ENCODE peak calls at places on chromosomes 1 and 21, in six cellular contexts. X, K, V, P, U and R are unnamed samples.

GRCh38 chr1:234987415-234988159 is 141.1 kb downstream of the TOMM20 start:
- DNase-seq in X (peak), K (no peak), V (peak), P (peak), U (no peak), R (no peak)

GRCh38 chr1:63012339-63012738 is 228.4 kb downstream of the ATG4C start:
- DNase-seq in X (no peak), K (no peak), V (peak), P (no peak), U (no peak), R (no peak)

GRCh38 chr21:40681164-40681859 is 165.6 kb downstream of the DSCAM start:
- DNase-seq in X (no peak), K (no peak), V (no peak), P (no peak), U (no peak), R (no peak)

GRCh38 chr1:7847599-7847998 is 5.3 kb downstream of the UTS2 start:
- DNase-seq in X (no peak), K (no peak), V (no peak), P (no peak), U (no peak), R (no peak)

GRCh38 chr1:246784621-246785535 is 60.7 kb downstream of the SCCPDH start:
- DNase-seq in X (no peak), K (no peak), V (no peak), P (peak), U (no peak), R (peak)

GRCh38 chr21:44708213-44708865 is 3.0 kb downstream of the TSPEAR start:
- DNase-seq in X (no peak), K (no peak), V (no peak), P (no peak), U (no peak), R (no peak)

GRCh38 chr1:151352001-151352718 is 5.1 kb upstream of the RFX5 start:
- DNase-seq in X (no peak), K (no peak), V (peak), P (peak), U (peak), R (no peak)

GRCh38 chr1:210709694-210710093 is 381.0 kb downstream of the HHAT start:
- DNase-seq in X (no peak), K (no peak), V (no peak), P (no peak), U (no peak), R (no peak)

GRCh38 chr1:182170941-182171461 is 109.5 kb upstream of the ZNF648 start:
- DNase-seq in X (no peak), K (no peak), V (no peak), P (no peak), U (peak), R (peak)

GRCh38 chr21:40067751-40068150 is 200.5 kb downstream of the PCP4 start:
- DNase-seq in X (no peak), K (no peak), V (no peak), P (no peak), U (no peak), R (no peak)

GRCh38 chr1:77121503-77121902 is 97.7 kb downstream of the PIGK start:
- DNase-seq in X (no peak), K (no peak), V (no peak), P (no peak), U (no peak), R (no peak)

GRCh38 chr1:11602424-11602823 is 51.8 kb downstream of the FBXO2 start:
- DNase-seq in X (no peak), K (no peak), V (no peak), P (no peak), U (no peak), R (no peak)

GRCh38 chr1:244645890-244646289 is 7.0 kb upstream of the DESI2 start:
- DNase-seq in X (no peak), K (no peak), V (no peak), P (no peak), U (no peak), R (no peak)

GRCh38 chr21:45950740-45951515 is 30.6 kb upstream of the COL6A1 start:
- DNase-seq in X (no peak), K (no peak), V (no peak), P (peak), U (no peak), R (no peak)

DNA sequence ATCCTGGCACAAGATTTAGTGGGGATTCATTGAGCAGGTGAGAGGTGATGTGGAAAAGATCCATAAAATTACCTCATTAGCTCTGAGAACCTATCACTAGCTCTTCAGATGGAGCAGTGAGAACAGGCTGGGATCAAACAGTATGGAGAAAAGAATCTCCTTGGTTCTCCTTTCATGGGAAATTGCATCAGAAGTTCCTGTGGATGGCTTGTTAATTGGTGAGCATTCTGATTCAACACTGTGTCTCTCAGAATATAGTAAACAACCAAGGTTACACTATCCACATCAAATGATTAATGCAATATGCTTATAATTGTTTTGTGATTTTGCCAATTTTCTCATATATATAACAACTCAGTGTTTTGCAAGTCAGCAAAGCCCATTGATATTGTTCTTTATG is 8.3 kb upstream of the CD55 start:
- DNase-seq in X (no peak), K (no peak), V (no peak), P (no peak), U (no peak), R (peak)
- TF ChIP-seq MYC in X (no peak), K (no peak), V (no peak), P (no peak), U (no peak), R (no peak)

GRCh38 chr1:51624851-51625250 is 8.0 kb downstream of the OSBPL9 start:
- DNase-seq in X (no peak), K (no peak), V (no peak), P (no peak), U (no peak), R (no peak)

GRCh38 chr1:51629918-51630317 is 13.0 kb downstream of the OSBPL9 start:
- DNase-seq in X (no peak), K (no peak), V (no peak), P (no peak), U (no peak), R (no peak)

GRCh38 chr1:51628715-51629590 is 12.1 kb downstream of the OSBPL9 start:
- DNase-seq in X (no peak), K (no peak), V (no peak), P (no peak), U (no peak), R (no peak)

GRCh38 chr1:51630393-51630792 is 13.5 kb downstream of the OSBPL9 start:
- DNase-seq in X (no peak), K (no peak), V (no peak), P (no peak), U (no peak), R (no peak)

DNA sequence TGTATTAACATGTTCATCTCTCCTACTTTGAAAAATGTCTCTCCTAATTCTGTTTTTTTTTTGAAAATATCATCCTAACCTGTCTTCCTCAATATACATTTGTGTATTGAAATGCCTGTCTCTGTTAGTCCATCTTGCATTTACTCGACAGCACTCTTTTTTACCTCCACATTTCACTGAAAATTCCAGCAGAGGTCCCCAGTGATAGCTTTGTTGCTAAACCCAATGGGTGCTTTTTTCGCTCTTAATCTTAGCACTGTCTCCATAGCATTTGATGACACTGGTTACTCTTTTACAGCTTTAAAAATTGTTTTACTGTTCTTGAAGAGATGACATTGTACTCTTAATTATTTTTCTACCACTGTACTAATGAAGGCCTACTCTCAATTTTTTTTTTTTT is 10.8 kb downstream of the OSBPL9 start:
- DNase-seq in X (no peak), K (no peak), V (peak), P (peak), U (peak), R (peak)
- TF ChIP-seq CTCF in X (peak), K (peak), V (peak), P (peak), U (peak), R (peak)

GRCh38 chr1:58573705-58574591 is 3.1 kb downstream of the TACSTD2 start:
- DNase-seq in X (no peak), K (peak), V (peak), P (peak), U (no peak), R (no peak)

GRCh38 chr1:58577676-58578073 is 623 bp upstream of the TACSTD2 start:
- DNase-seq in X (no peak), K (no peak), V (no peak), P (peak), U (no peak), R (peak)

GRCh38 chr1:58574816-58575215 is 2.2 kb downstream of the TACSTD2 start:
- DNase-seq in X (no peak), K (no peak), V (no peak), P (peak), U (no peak), R (no peak)

GRCh38 chr1:58575831-58576726 is 973 bp downstream of the TACSTD2 start:
- DNase-seq in X (no peak), K (no peak), V (no peak), P (peak), U (no peak), R (no peak)

DNA sequence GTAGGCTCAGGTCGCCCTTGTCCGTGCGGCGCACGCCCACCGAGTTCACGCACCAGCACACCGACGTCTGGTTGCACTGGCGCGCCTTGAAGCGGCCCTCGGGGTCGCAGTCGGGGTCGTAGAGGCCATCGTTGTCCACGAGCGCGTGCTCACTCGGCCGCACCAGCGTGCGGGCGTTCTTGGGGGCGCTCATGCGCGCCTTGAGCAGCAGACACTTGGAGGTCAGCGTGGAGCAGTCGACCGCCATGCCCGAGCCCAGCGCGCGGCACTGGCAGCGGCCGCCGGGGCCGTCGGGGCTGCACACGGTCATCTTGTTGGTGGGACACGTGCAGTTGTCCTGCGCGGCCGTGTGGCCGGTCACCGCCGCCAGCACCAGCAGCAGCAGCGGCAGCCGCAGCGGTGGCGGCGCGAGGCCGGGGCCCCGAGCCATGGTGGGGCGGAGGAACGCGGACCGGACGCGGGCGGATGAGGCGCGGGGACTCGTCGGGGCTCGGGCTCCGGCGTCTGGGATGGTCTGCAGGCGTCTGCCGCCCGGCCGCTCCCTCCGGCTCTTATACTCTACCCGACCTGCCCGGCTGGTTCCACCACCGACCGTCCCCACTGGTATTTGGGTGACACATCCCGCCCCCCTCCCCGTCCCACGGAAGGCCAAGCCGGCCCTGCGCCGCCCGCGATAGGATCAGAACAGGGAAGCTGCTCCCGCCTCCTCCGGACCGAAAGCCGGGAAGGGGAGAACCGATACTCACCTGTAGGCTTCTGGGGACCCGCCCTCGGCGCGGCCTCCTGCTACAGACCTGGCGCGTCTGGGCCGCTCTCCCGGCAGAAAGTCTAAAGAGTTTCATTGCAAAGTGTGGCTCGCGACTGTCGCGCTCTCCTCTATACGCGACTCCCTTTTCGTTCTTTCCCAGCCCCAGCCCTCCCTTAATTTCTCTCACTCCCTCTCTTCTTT is at the start of gene TACSTD2:
- DNase-seq in X (no peak), K (no peak), V (no peak), P (peak), U (no peak), R (no peak)
- TF ChIP-seq MAX in X (no peak), K (no peak), V (no peak), P (peak), U (no peak), R (no peak)

GRCh38 chr1:84442256-84442655 is 36.8 kb upstream of the RPF1 start:
- DNase-seq in X (peak), K (peak), V (peak), P (peak), U (peak), R (peak)
- TF ChIP-seq MYC in X (no peak), K (no peak), V (no peak), P (no peak), U (no peak), R (peak)

DNA sequence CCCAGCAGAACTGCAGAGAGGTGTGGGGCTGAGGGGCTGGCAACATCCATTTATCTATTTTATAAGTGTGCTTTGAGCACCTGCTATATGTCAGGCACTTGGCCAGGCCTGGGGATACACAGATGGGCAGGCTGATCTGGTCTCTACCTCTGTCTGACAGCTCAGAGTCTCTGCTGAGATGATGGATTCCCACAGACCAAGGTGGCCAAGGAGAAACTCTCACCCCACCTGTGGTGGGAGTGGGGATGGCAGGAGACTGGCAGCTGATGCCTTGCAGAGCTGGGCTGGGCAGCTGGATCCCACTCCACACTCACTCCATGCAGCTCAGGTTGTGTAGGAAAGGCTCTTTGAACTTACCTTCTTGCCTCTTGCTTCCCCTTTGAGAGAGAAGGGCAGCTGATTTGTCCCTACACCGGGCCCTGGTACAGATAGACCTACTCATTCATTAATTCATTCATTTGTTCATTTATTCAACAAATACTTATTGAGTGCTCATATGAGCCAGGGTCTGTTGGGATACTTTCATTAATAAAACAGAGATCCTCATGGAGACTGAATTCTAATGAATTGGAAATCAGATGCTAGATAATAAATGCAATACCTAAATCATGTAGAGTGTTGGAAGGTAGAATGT is 9.0 kb downstream of the ADORA1 start:
- DNase-seq in X (peak), K (no peak), V (no peak), P (no peak), U (no peak), R (no peak)
- TF ChIP-seq CTCF in X (no peak), K (no peak), V (no peak), P (no peak), U (no peak), R (no peak)

DNA sequence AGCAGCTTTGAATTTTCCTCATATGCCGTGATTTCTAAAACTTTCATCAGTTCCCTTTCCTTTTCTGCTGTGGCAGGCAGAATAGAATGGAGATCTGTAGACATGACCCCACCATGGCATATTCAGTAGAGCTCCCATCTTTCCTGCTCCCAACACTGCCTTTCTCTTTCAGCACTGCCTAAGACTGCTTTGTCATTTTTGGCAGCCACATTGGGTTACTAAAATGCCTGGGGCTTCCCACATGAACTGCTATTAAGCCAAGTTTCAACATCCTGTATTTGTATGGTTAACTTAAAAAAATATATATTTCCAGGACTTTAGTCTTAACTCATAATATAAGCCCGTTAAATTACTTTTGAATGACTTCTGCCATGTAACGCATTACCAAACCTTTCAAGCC is 60.9 kb downstream of the TBX19 start:
- DNase-seq in X (no peak), K (no peak), V (no peak), P (no peak), U (no peak), R (no peak)
- TF ChIP-seq MAX in X (no peak), K (no peak), V (no peak), P (no peak), U (no peak), R (no peak)

DNA sequence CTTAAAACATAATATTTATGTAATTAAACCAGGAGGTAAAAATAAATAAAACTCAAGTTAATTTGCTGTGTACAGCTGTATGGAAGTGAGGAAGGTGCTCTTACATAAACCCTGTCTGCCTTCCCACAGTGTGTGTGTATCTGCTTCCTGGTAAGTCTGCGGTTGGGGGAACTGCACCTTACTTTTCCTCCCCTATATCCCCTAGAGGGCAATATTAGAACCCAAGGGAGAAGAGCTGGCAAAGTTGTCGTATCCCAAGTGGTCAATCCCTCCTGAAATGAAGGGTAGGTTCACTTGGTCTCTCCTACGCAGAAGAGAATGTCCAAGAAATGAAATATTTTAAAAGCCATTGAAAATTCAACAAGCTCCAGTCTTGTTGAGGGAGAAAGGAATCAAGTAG is 17.8 kb upstream of the JAK1 start:
- DNase-seq in X (no peak), K (no peak), V (no peak), P (no peak), U (peak), R (peak)
- TF ChIP-seq MYC in X (no peak), K (no peak), V (no peak), P (no peak), U (no peak), R (no peak)

GRCh38 chr1:158329807-158330206 is 1.5 kb downstream of the CD1B start:
- DNase-seq in X (peak), K (no peak), V (no peak), P (no peak), U (no peak), R (peak)
- TF ChIP-seq CTCF in X (peak), K (peak), V (no peak), P (no peak), U (no peak), R (peak)

GRCh38 chr1:201503397-201504176 is 3.3 kb downstream of the CSRP1 start:
- DNase-seq in X (peak), K (no peak), V (peak), P (peak), U (no peak), R (no peak)
- TF ChIP-seq MAX in X (peak), K (no peak), V (no peak), P (no peak), U (no peak), R (no peak)

GRCh38 chr21:27423073-27423472 is 456.2 kb upstream of the ADAMTS5 start:
- DNase-seq in X (no peak), K (no peak), V (no peak), P (no peak), U (no peak), R (no peak)

GRCh38 chr21:27424601-27425000 is 457.7 kb upstream of the ADAMTS5 start:
- DNase-seq in X (no peak), K (no peak), V (no peak), P (no peak), U (no peak), R (no peak)

GRCh38 chr21:27425172-27425571 is 458.3 kb upstream of the ADAMTS5 start:
- DNase-seq in X (no peak), K (no peak), V (no peak), P (no peak), U (no peak), R (no peak)

GRCh38 chr21:27425574-27425973 is 458.7 kb upstream of the ADAMTS5 start:
- DNase-seq in X (no peak), K (no peak), V (no peak), P (no peak), U (no peak), R (no peak)

DNA sequence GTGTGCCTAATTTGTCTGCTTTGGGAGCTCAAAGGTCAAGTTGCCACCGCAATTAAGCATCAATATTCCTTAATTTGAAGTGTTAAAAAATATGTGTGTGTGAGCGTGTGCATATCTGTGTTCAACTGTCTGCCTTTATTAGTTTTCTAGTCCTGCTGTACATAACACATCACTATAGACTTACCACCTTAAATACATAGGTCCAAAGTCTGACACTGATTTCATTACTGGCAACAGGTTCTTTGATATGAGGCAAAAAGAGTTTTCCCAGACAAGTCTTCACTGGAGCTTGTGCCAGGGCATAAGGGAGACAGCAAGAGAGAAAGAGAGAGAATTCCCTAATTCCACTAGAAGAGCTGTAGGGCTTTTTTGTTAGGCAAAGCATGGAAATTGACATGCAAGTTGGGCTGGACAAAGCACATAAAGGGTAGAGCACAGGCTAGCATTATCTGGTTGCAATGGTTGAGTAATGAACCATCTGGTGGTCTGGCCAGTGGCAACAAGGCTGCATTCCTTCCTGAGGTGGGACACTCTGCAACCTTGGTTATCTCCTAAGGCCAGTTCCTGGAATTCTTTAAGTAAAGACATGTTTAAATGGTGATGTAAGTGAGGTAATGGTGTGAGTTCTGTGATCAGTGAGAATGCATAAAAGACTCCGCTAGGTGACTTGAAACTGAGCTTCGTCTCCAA is 457.2 kb upstream of the ADAMTS5 start:
- DNase-seq in X (no peak), K (no peak), V (no peak), P (no peak), U (no peak), R (no peak)
- TF ChIP-seq MYC in X (no peak), K (no peak), V (no peak), P (no peak), U (no peak), R (no peak)